ENCODE peak calls at places on chromosomes 13 and 19, in ten cellular contexts. C, T, Q, X, K, G, D, H, Z and S are unnamed samples.

GRCh38 chr13:55230570-55230908 is 1910.2 kb upstream of the PRR20A start:
- DNase-seq in G (no peak), D (no peak), Z (no peak), T (no peak), K (no peak), H (no peak), C (no peak), X (no peak), Q (no peak), S (no peak)

GRCh38 chr19:41410655-41411054 is 13.0 kb downstream of the BCKDHA start:
- DNase-seq in D (no peak), Z (no peak), X (no peak), Q (no peak), H (no peak), G (no peak), K (no peak), C (no peak), T (no peak), S (no peak)

GRCh38 chr13:106882222-106882621 is 314.3 kb upstream of the ARGLU1 start:
- DNase-seq in Z (no peak), T (no peak), D (no peak), K (no peak), X (no peak), H (no peak), G (no peak), Q (no peak), C (no peak), S (no peak)

GRCh38 chr19:574658-575526 is 2.5 kb downstream of the BSG start:
- DNase-seq in H (no peak), Z (no peak), D (no peak), K (no peak), Q (no peak), G (peak), X (no peak), C (no peak), T (no peak), S (no peak)

GRCh38 chr19:14672043-14672872 is 2.4 kb downstream of the ADGRE3 start:
- DNase-seq in C (no peak), D (no peak), G (no peak), T (no peak), Z (no peak), Q (no peak), H (no peak), X (no peak), K (no peak), S (no peak)

GRCh38 chr19:804419-805160 is 7.3 kb downstream of the PTBP1 start:
- DNase-seq in Z (no peak), D (no peak), X (no peak), K (no peak), T (no peak), G (no peak), C (no peak), H (no peak), Q (no peak), S (no peak)

GRCh38 chr19:50383307-50383851 is 768 bp upstream of the POLD1 start:
- DNase-seq in X (no peak), T (no peak), Z (no peak), D (no peak), C (no peak), H (peak), G (no peak), Q (no peak), K (no peak), S (no peak)

GRCh38 chr13:112768795-112769411 is 79.1 kb downstream of the ATP11A start:
- DNase-seq in T (no peak), K (no peak), Q (no peak), D (no peak), C (no peak), H (no peak), G (no peak), X (no peak), Z (no peak), S (no peak)

GRCh38 chr19:20339444-20339843 is 172.4 kb downstream of the ZNF486 start:
- DNase-seq in K (no peak), D (no peak), Q (no peak), Z (no peak), H (no peak), C (no peak), T (no peak), X (no peak), G (no peak), S (no peak)